ENCODE peak calls at places on chromosomes 11 and 22, in eight cellular contexts. Y, H, F, G, W, U, I and M are unnamed samples.

GRCh38 chr22:30325724-30326703 is 727 bp downstream of the TBC1D10A start:
- DNase-seq in Y (no peak), H (no peak), F (no peak), G (no peak), W (no peak), U (peak; percentile 64), I (no peak), M (peak; percentile 13)

GRCh38 chr22:36136988-36137387 is 23.6 kb downstream of the APOL3 start:
- DNase-seq in Y (no peak), H (no peak), F (no peak), G (no peak), W (no peak), U (no peak), I (no peak), M (no peak)

GRCh38 chr11:70866834-70867233 is 385.5 kb downstream of the SHANK2 start:
- DNase-seq in Y (no peak), H (no peak), F (no peak), G (no peak), W (no peak), U (no peak), I (no peak), M (no peak)

GRCh38 chr22:31439805-31440204 is 40.4 kb downstream of the DRG1 start:
- DNase-seq in Y (no peak), H (no peak), F (no peak), G (no peak), W (no peak), U (no peak), I (no peak), M (no peak)

GRCh38 chr11:78684377-78684776 is 109.7 kb upstream of the NARS2 start:
- DNase-seq in Y (no peak), H (no peak), F (no peak), G (no peak), W (no peak), U (no peak), I (no peak), M (no peak)

GRCh38 chr22:45007247-45007945 is 2.4 kb downstream of the PHF21B start:
- DNase-seq in Y (no peak), H (no peak), F (peak; percentile 55), G (no peak), W (no peak), U (no peak), I (no peak), M (peak; percentile 87)

GRCh38 chr22:22578702-22579424 is 19.8 kb upstream of the PRAME start:
- DNase-seq in Y (no peak), H (no peak), F (peak; percentile 22), G (no peak), W (no peak), U (no peak), I (no peak), M (no peak)

GRCh38 chr11:92357344-92357743 is 132.7 kb downstream of the FAT3 start:
- DNase-seq in Y (no peak), H (no peak), F (peak; percentile 8), G (no peak), W (no peak), U (no peak), I (no peak), M (no peak)

GRCh38 chr11:73797457-73797856 is 9.8 kb downstream of the MRPL48 start:
- DNase-seq in Y (no peak), H (no peak), F (no peak), G (no peak), W (no peak), U (no peak), I (no peak), M (no peak)

GRCh38 chr22:24435861-24436351 is 8.5 kb downstream of the ADORA2A start:
- DNase-seq in Y (no peak), H (no peak), F (no peak), G (no peak), W (no peak), U (no peak), I (no peak), M (no peak)

GRCh38 chr11:107562647-107563208 is 2.8 kb downstream of the ALKBH8 start:
- DNase-seq in Y (peak; percentile 31), H (no peak), F (peak; percentile 94), G (peak; percentile 30), W (no peak), U (no peak), I (no peak), M (no peak)

GRCh38 chr11:109865558-109866186 is 227.5 kb upstream of the ZC3H12C start:
- DNase-seq in Y (peak; percentile 7), H (no peak), F (no peak), G (no peak), W (no peak), U (no peak), I (no peak), M (no peak)

GRCh38 chr11:63480039-63480438 is 10.9 kb downstream of the PLAAT5 start:
- DNase-seq in Y (no peak), H (no peak), F (no peak), G (no peak), W (no peak), U (no peak), I (no peak), M (no peak)

GRCh38 chr11:33999393-33999792 is 52.1 kb upstream of the CAPRIN1 start:
- DNase-seq in Y (no peak), H (no peak), F (no peak), G (no peak), W (no peak), U (no peak), I (no peak), M (no peak)

GRCh38 chr22:38286915-38287669 is 14.3 kb upstream of the TMEM184B start:
- DNase-seq in Y (no peak), H (no peak), F (no peak), G (no peak), W (no peak), U (no peak), I (no peak), M (no peak)

GRCh38 chr11:46335858-46336600 is 11.2 kb upstream of the DGKZ start:
- DNase-seq in Y (no peak), H (no peak), F (no peak), G (no peak), W (no peak), U (no peak), I (no peak), M (no peak)

GRCh38 chr11:111499483-111499882 is 12.7 kb downstream of the BTG4 start:
- DNase-seq in Y (no peak), H (no peak), F (no peak), G (no peak), W (no peak), U (no peak), I (no peak), M (no peak)

GRCh38 chr22:25143161-25144076 is 56.2 kb upstream of the CRYBB3 start:
- DNase-seq in Y (no peak), H (no peak), F (no peak), G (no peak), W (no peak), U (no peak), I (no peak), M (no peak)

GRCh38 chr11:121522043-121522941 is 69.5 kb upstream of the SORL1-AS1 start:
- DNase-seq in Y (no peak), H (no peak), F (no peak), G (no peak), W (no peak), U (no peak), I (no peak), M (no peak)

GRCh38 chr22:43018615-43019014 is 3.7 kb upstream of the PACSIN2 start:
- DNase-seq in Y (no peak), H (no peak), F (no peak), G (no peak), W (no peak), U (no peak), I (no peak), M (no peak)

GRCh38 chr11:78946945-78947914 is 372.6 kb upstream of the NARS2 start:
- DNase-seq in Y (no peak), H (no peak), F (no peak), G (no peak), W (no peak), U (no peak), I (no peak), M (no peak)

GRCh38 chr11:64123102-64123434 is 42.8 kb downstream of the MACROD1 start:
- DNase-seq in Y (no peak), H (no peak), F (peak; percentile 6), G (no peak), W (no peak), U (no peak), I (no peak), M (no peak)

GRCh38 chr11:58659910-58660570 is 37.6 kb downstream of the CNTF start:
- DNase-seq in Y (peak; percentile 44), H (no peak), F (no peak), G (no peak), W (no peak), U (no peak), I (no peak), M (no peak)

GRCh38 chr11:113014731-113015455 is 53.7 kb downstream of the NCAM1 start:
- DNase-seq in Y (no peak), H (no peak), F (no peak), G (no peak), W (no peak), U (peak; percentile 47), I (no peak), M (no peak)

GRCh38 chr11:6474806-6475500 is 1.2 kb upstream of the TRIM3 start:
- DNase-seq in Y (no peak), H (no peak), F (no peak), G (no peak), W (no peak), U (no peak), I (no peak), M (no peak)

GRCh38 chr11:86247608-86248007 is 3.1 kb downstream of the EED start:
- DNase-seq in Y (peak; percentile 52), H (no peak), F (no peak), G (no peak), W (no peak), U (no peak), I (no peak), M (no peak)

GRCh38 chr11:77361184-77361583 is 59.7 kb upstream of the GDPD4 start:
- DNase-seq in Y (peak; percentile 14), H (no peak), F (peak; percentile 87), G (no peak), W (no peak), U (no peak), I (no peak), M (no peak)

GRCh38 chr22:29992341-29993275 is 87.7 kb upstream of the HORMAD2 start:
- DNase-seq in Y (no peak), H (no peak), F (peak; percentile 68), G (no peak), W (no peak), U (no peak), I (no peak), M (no peak)

GRCh38 chr11:131823772-131824171 is 453.4 kb downstream of the NTM start:
- DNase-seq in Y (no peak), H (no peak), F (no peak), G (no peak), W (no peak), U (no peak), I (no peak), M (no peak)

GRCh38 chr11:61294717-61295595 is at the start of gene VWCE:
- DNase-seq in Y (peak; percentile 69), H (no peak), F (peak; percentile 49), G (peak; percentile 22), W (peak; percentile 69), U (peak; percentile 66), I (peak; percentile 69), M (peak; percentile 65)

GRCh38 chr11:35227551-35228341 is 88.8 kb downstream of the CD44 start:
- DNase-seq in Y (no peak), H (no peak), F (no peak), G (no peak), W (no peak), U (peak; percentile 56), I (no peak), M (no peak)

GRCh38 chr11:2089536-2090165 is 49.5 kb downstream of the IGF2 start:
- DNase-seq in Y (peak; percentile 14), H (no peak), F (peak; percentile 21), G (no peak), W (peak; percentile 25), U (no peak), I (peak; percentile 29), M (no peak)

GRCh38 chr11:70226967-70227366 is 23.9 kb downstream of the FADD start:
- DNase-seq in Y (no peak), H (no peak), F (no peak), G (no peak), W (no peak), U (peak; percentile 21), I (no peak), M (no peak)

GRCh38 chr11:128776088-128776433 is 82.2 kb downstream of the FLI1 start:
- DNase-seq in Y (no peak), H (no peak), F (no peak), G (no peak), W (peak; percentile 56), U (no peak), I (no peak), M (no peak)